ENCODE peak calls at places on chromosome 11, in five cellular contexts. D is left lung, G is HL-60, Q is RWPE1, K is PC-3. T is an unnamed sample.

GRCh38 chr11:63838150-63838681 is 694 bp upstream of the MARK2 start:
- DNase-seq in Q (no peak), G (no peak), D (peak), K (no peak), T (no peak)

GRCh38 chr11:117009905-117010605 is 88.2 kb downstream of the SIK3 start:
- DNase-seq in D (no peak), G (no peak), K (no peak), Q (no peak), T (no peak)

GRCh38 chr11:46386674-46387073 is 4.9 kb downstream of the CHRM4 start:
- DNase-seq in K (peak), G (no peak), D (no peak), Q (peak), T (no peak)

GRCh38 chr11:20036625-20037335 is 123.5 kb downstream of the DBX1 start:
- DNase-seq in D (no peak), K (no peak), G (no peak), Q (no peak), T (no peak)

GRCh38 chr11:131094828-131095227 is 178.5 kb upstream of the SNX19 start:
- DNase-seq in G (no peak), Q (no peak), D (no peak), K (no peak), T (no peak)

GRCh38 chr11:108007819-108008218 is 879 bp upstream of the CUL5 start:
- DNase-seq in G (no peak), D (no peak), Q (no peak), K (no peak), T (no peak)

GRCh38 chr11:111282663-111283062 is 15.7 kb upstream of the POU2AF3 start:
- DNase-seq in Q (no peak), D (no peak), K (no peak), G (no peak), T (no peak)

GRCh38 chr11:11987503-11988022 is 20.9 kb downstream of the DKK3 start:
- DNase-seq in D (no peak), G (no peak), Q (no peak), K (peak), T (no peak)

GRCh38 chr11:2143652-2144548 is 4.7 kb upstream of the IGF2 start:
- DNase-seq in Q (no peak), G (no peak), D (peak), K (peak), T (no peak)
- TF ChIP-seq CTCF in Q (peak), G (no peak), D (no peak), K (no peak), T (no peak)

DNA sequence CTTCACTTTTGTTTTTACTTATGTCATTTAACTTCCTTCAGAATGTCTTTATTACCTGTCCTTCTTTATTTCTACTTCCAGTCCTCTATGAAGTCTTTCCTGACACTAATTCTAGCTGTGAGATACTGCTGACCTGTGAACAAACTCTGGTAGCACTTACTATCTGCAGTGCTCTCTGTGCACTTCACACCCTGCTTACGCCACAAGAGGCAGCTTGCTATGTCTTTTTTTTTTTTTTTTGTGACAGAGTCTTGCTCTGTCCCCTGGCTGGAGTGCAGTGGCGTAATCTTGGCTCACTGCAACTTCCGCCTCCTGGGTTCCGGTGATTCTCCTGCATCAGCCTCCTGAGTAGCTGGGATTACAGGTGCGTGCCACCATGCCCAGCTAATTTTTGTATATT is 10.7 kb downstream of the STIM1 start:
- DNase-seq in K (no peak), D (peak), G (peak), Q (no peak), T (no peak)
- TF ChIP-seq CTCF in K (no peak), D (no peak), G (no peak), Q (no peak), T (no peak)

GRCh38 chr11:70739091-70739490 is 340.8 kb downstream of the CTTN start:
- DNase-seq in Q (no peak), D (no peak), K (no peak), G (no peak), T (no peak)

GRCh38 chr11:70738661-70739060 is 340.3 kb downstream of the CTTN start:
- DNase-seq in G (no peak), D (peak), K (no peak), Q (no peak), T (no peak)

GRCh38 chr11:70740475-70740825 is 342.1 kb downstream of the CTTN start:
- DNase-seq in Q (no peak), K (no peak), D (no peak), G (no peak), T (no peak)

GRCh38 chr11:70741085-70741484 is 342.8 kb downstream of the CTTN start:
- DNase-seq in D (no peak), K (no peak), G (no peak), Q (no peak), T (no peak)

DNA sequence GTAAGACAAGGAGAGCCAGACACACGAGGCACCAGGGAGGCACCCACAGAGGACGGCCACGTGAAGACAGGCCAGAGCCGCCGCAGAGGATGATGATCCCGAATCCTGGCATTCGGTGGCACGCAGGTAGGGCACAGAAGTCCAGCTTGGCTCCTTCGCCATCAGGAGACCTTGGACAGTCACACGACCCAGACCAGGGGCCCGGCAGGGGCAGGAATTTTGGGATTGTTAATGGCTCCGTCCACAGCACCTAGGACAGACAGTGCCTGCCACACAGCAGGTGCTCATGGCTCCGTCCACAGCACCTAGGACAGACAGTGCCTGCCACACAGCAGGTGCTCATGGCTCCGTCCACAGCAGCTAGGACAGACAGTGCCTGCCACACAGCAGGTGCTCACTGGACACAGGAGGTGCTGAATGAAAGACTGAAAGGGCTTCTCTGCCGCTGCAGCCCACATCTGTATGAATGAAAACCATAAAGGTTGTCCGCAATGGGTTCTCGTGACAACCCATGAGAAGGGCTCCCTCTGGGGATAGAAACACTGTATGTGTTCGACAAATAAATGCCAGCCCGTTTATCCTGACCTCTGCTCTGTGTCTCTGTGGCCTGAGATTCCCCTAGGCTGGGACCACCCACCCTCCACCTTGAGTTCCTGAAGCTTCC is 341.6 kb downstream of the CTTN start:
- DNase-seq in K (no peak), G (no peak), Q (no peak), D (no peak), T (no peak)
- TF ChIP-seq CTCF in K (no peak), G (no peak), Q (no peak), D (no peak), T (no peak)

GRCh38 chr11:60629399-60629798 is 70.0 kb upstream of the MS4A8 start:
- DNase-seq in Q (no peak), D (no peak), K (no peak), G (no peak), T (no peak)

GRCh38 chr11:60631939-60632338 is 67.5 kb upstream of the MS4A8 start:
- DNase-seq in G (no peak), D (no peak), Q (no peak), K (no peak), T (no peak)

GRCh38 chr11:60633645-60634044 is 65.8 kb upstream of the MS4A8 start:
- DNase-seq in G (no peak), D (no peak), K (no peak), Q (no peak), T (no peak)

GRCh38 chr11:60634151-60634550 is 65.3 kb upstream of the MS4A8 start:
- DNase-seq in Q (no peak), G (no peak), D (no peak), K (peak), T (peak)
- TF ChIP-seq CTCF in Q (no peak), G (peak), D (no peak), K (peak), T (peak)

DNA sequence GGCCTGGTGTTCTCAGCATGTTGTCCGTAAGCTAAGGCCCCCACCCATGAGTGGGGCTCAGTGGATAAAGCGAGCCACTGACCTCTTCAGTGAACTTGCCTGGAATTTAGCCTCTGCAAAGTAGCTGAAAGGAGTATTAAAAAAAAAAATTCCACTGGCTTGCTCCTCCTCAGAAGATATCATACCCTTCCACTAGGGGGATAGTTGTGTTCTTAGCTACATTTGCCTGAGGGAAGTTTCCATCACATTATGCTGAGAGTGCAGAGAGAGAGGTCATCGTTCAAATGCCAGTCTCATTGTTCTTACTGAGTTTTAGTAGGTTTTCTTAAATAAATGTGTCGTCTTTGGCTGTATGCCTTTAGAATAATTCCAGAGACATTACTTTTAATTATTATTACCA is 879.7 kb downstream of the JRKL start:
- DNase-seq in G (no peak), D (no peak), K (peak), Q (peak), T (no peak)
- TF ChIP-seq CTCF in G (no peak), D (no peak), K (peak), Q (no peak), T (peak)

T was measured in endothelial cell.